ENCODE peak calls at places on chromosomes 3 and 15, in four cellular contexts. N, D, F and W are unnamed samples.

GRCh38 chr15:72994778-72995177 is 57.5 kb upstream of the NEO1 start:
- DNase-seq in N (no peak), F (no peak), D (no peak), W (no peak)

GRCh38 chr3:66606126-66606525 is 105.3 kb upstream of the LRIG1 start:
- DNase-seq in N (no peak), F (no peak), D (no peak), W (no peak)

GRCh38 chr3:29514912-29515311 is 234.0 kb downstream of the RBMS3 start:
- DNase-seq in N (no peak), F (no peak), D (no peak), W (no peak)

GRCh38 chr15:31280831-31281216 is 45.8 kb upstream of the KLF13 start:
- DNase-seq in D (peak; percentile 6), N (no peak), F (no peak), W (no peak)

GRCh38 chr3:151003024-151003771 is 30.7 kb upstream of the CLRN1 start:
- DNase-seq in F (no peak), D (no peak), N (no peak), W (no peak)

GRCh38 chr3:46812237-46812791 is 50.9 kb downstream of the MYL3 start:
- DNase-seq in D (peak; percentile 42), F (peak; percentile 78), N (peak; percentile 49), W (peak; percentile 51)

GRCh38 chr3:158355623-158356588 is 215.1 kb upstream of the MLF1 start:
- DNase-seq in D (no peak), N (no peak), F (no peak), W (no peak)

GRCh38 chr3:184570501-184570900 is 8.9 kb downstream of the EPHB3 start:
- DNase-seq in N (no peak), D (no peak), F (no peak), W (no peak)

GRCh38 chr3:190811775-190812480 is 50.6 kb downstream of the GMNC start:
- DNase-seq in N (no peak), F (no peak), D (no peak), W (no peak)

GRCh38 chr15:71702496-71702895 is 107.9 kb upstream of the NR2E3 start:
- DNase-seq in N (no peak), D (no peak), F (no peak), W (no peak)

GRCh38 chr3:32525720-32526119 is 23.1 kb upstream of the CMTM6 start:
- DNase-seq in D (no peak), F (no peak), N (no peak), W (no peak)

GRCh38 chr3:14403636-14404395 is 1.4 kb downstream of the SLC6A6 start:
- DNase-seq in F (no peak), N (no peak), D (no peak), W (no peak)

GRCh38 chr3:127062926-127063325 is 80.0 kb downstream of the PLXNA1 start:
- DNase-seq in N (no peak), F (peak; percentile 29), D (no peak), W (no peak)

GRCh38 chr3:163315786-163316185 is 1762.5 kb downstream of the SI start:
- DNase-seq in D (no peak), N (no peak), F (no peak), W (no peak)

GRCh38 chr3:24120434-24120833 is 175.3 kb downstream of the NR1D2 start:
- DNase-seq in N (no peak), D (no peak), F (no peak), W (no peak)

GRCh38 chr15:38668433-38669159 is 104.0 kb upstream of the RASGRP1 start:
- DNase-seq in F (no peak), D (no peak), N (no peak), W (no peak)

GRCh38 chr3:112293368-112294321 is at the start of gene SLC9C1:
- DNase-seq in F (no peak), N (peak; percentile 22), D (peak; percentile 39), W (peak; percentile 28)

GRCh38 chr3:165642761-165643432 is 194.3 kb downstream of the BCHE start:
- DNase-seq in F (no peak), D (no peak), N (no peak), W (no peak)

GRCh38 chr3:16898595-16899395 is 14.0 kb downstream of the PLCL2 start:
- DNase-seq in F (no peak), N (no peak), D (no peak), W (no peak)

GRCh38 chr3:197713477-197713822 is 23.3 kb downstream of the RUBCN start:
- DNase-seq in D (no peak), N (no peak), F (no peak), W (no peak)

GRCh38 chr3:140588558-140588957 is 89.3 kb upstream of the TRIM42 start:
- DNase-seq in N (no peak), F (no peak), D (no peak), W (no peak)

GRCh38 chr15:90664650-90665287 is 52.4 kb upstream of the BLM start:
- DNase-seq in N (no peak), F (no peak), D (peak; percentile 26), W (no peak)

GRCh38 chr3:166274996-166275395 is 437.8 kb upstream of the BCHE start:
- DNase-seq in N (no peak), D (no peak), F (no peak), W (no peak)

GRCh38 chr3:14274999-14275961 is 96.7 kb downstream of the LSM3 start:
- DNase-seq in D (no peak), F (no peak), N (no peak), W (no peak)

GRCh38 chr15:33048255-33048654 is 146.3 kb downstream of the FMN1 start:
- DNase-seq in F (no peak), N (no peak), D (no peak), W (no peak)